ENCODE peak calls at places on chromosomes 13 and 19, in seven cellular contexts. B is psoas muscle, I is mammary epithelial cell, E is fibroblast of mammary gland, C is H7, H is OCI-LY7, F is IMR-90. P is an unnamed sample.

GRCh38 chr13:36475468-36475867 is 43.2 kb downstream of the CCNA1 start:
- DNase-seq in C (peak; percentile 25), F (no peak), I (peak; percentile 45), H (peak; percentile 10), E (peak; percentile 28), B (no peak), P (peak; percentile 9)

GRCh38 chr13:110347535-110348308 is 40.6 kb downstream of the COL4A2 start:
- DNase-seq in H (no peak), F (peak; percentile 90), I (peak; percentile 99), C (no peak), B (peak; percentile 64), E (peak; percentile 80), P (no peak)

GRCh38 chr13:113399755-113400149 is 35.8 kb upstream of the GRTP1 start:
- DNase-seq in B (no peak), F (no peak), E (no peak), I (no peak), C (peak; percentile 48), H (no peak), P (no peak)

GRCh38 chr19:35757231-35757748 is 461 bp upstream of the HSPB6 start:
- DNase-seq in C (peak; percentile 74), H (no peak), I (no peak), B (peak; percentile 97), E (peak; percentile 98), F (peak; percentile 96), P (peak; percentile 70)

GRCh38 chr13:46111151-46111550 is 6.3 kb upstream of the CPB2 start:
- DNase-seq in E (no peak), H (no peak), C (no peak), I (no peak), B (no peak), F (no peak), P (no peak)

GRCh38 chr13:77143325-77143907 is 116.5 kb upstream of the FBXL3 start:
- DNase-seq in I (peak; percentile 73), B (no peak), C (no peak), E (peak; percentile 49), H (no peak), F (peak; percentile 52), P (no peak)

GRCh38 chr13:48334534-48335127 is 31.1 kb downstream of the RB1 start:
- DNase-seq in H (peak; percentile 65), E (peak; percentile 58), B (no peak), F (peak; percentile 45), C (no peak), I (peak; percentile 17), P (peak; percentile 15)

GRCh38 chr13:25654332-25654731 is 282.6 kb downstream of the ATP8A2 start:
- DNase-seq in C (no peak), E (no peak), F (no peak), H (no peak), B (peak; percentile 74), I (peak; percentile 22), P (no peak)

GRCh38 chr19:17686592-17687042 is 1.5 kb downstream of the UNC13A start:
- DNase-seq in B (peak; percentile 57), H (no peak), C (peak; percentile 96), E (no peak), I (no peak), F (no peak), P (peak; percentile 94)

DNA sequence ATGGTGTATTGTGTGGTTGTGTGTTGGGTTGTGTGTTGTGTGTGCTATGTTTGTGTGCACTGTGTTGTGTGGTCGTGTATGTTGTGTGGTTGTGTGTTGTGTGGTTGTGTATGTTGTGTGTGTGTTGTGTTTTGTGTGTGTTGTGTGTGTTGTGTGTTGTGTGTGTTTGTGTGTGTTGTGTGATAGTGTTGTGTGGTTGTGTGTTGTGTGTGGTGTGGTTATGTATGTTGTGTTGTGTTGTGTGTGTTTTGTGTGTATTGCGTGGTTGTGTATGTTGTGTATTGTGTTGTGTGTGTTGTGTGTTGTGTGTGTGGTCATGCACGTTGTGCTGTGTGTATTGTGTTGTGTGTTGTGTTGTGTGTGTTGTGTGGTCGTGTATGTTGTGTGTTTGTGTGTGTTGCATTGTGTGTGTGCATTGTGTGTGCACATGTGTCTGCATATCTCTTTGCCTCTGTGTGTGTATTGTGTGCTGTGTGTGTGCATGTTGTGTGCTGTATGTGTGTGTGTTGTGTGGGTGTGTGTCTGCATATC is 2.9 kb downstream of the C3 start:
- DNase-seq in H (no peak), B (no peak), F (no peak), E (peak; percentile 12), I (no peak), C (no peak), P (no peak)
- H3K4me3 ChIP-seq in H (no peak overlapping the region), B (no peak overlapping the region), F (no peak overlapping the region), E (no peak overlapping the region), I (no peak overlapping the region), C (peak overlapping the region; percentile 44), P (no peak overlapping the region)

GRCh38 chr13:50697746-50698526 is 145.6 kb downstream of the DLEU7 start:
- DNase-seq in B (no peak), H (no peak), I (no peak), F (no peak), C (no peak), E (no peak), P (no peak)
- H3K4me3 ChIP-seq in B (no peak overlapping the region), H (no peak overlapping the region), I (no peak overlapping the region), F (no peak overlapping the region), C (no peak overlapping the region), E (no peak overlapping the region), P (no peak overlapping the region)

DNA sequence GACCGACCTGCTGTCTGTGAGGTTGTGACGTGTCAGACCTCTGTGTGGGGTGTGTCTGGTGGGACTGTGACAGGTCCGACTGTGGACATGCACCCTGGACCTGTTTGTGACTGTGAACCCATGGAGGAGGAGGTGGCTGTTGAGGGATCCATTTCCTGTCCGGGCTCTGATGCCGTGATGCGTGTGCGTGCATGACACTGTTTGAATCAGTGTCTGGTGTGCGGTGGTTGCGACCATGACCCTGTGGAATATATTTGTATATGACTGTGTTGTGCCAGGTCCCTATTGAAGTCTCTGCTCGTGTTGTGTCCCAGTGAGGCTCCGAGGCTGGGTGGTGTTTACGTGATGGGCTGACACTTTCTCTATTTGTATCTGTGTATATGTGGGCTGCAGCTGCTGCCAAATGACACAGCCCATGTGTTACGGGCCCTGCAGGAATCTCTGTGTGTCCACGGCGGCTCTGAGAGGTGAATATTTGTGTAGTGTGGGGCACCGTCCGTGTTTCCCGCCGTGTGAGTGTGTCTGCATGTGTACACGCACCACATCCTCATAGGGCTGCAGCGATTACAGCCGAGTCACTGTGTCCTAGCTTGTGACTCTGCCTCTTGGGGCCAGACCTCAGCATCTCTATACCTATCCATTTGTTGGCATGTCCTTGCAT is 18.3 kb downstream of the CCDC97 start:
- DNase-seq in F (peak; percentile 71), E (no peak), I (no peak), H (no peak), C (peak; percentile 44), B (no peak), P (no peak)
- H3K4me3 ChIP-seq in F (no peak overlapping the region), E (no peak overlapping the region), I (no peak overlapping the region), H (peak overlapping the region; percentile 61), C (no peak overlapping the region), B (peak overlapping the region; percentile 53), P (no peak overlapping the region)

DNA sequence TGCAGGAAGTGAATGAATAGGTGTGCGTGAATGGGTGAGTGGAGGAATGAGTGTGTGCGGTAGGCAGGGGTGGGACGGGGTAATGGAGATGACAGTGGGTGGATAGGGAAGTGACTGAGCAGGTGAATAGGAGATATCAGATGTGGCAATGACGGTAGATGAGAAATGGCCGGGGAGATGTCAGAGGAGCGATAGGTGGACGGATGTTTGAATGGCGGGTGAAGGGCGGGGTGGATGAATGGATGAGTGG is 1.5 kb downstream of the TTC9B start:
- DNase-seq in H (no peak), C (no peak), F (no peak), B (no peak), I (peak; percentile 9), E (no peak), P (no peak)
- H3K4me3 ChIP-seq in H (no peak overlapping the region), C (peak overlapping the region; percentile 30), F (no peak overlapping the region), B (no peak overlapping the region), I (no peak overlapping the region), E (no peak overlapping the region), P (no peak overlapping the region)

P was measured in SK-N-SH.